ENCODE peak calls at places on chromosomes 2 and 18, in seven cellular contexts. D is SJSA1, G is H1, H is transverse colon, Q is heart right ventricle, O is stomach, K is upper lobe of right lung. C is an unnamed sample. For H3K36me3, the result is how much of the 10 kb centered on the place peaks cover.

GRCh38 chr18:28831908-28832307 is 655.0 kb upstream of the CDH2 start:
- DNase-seq in D (no peak), G (no peak), H (no peak), Q (no peak), O (no peak), K (no peak), C (no peak)

GRCh38 chr2:192124576-192124975 is 70.2 kb downstream of the TMEFF2 start:
- DNase-seq in D (no peak), G (no peak), H (no peak), Q (no peak), O (no peak), K (no peak), C (no peak)

GRCh38 chr2:231707625-231708049 is 688 bp upstream of the PTMA start:
- DNase-seq in D (no peak), G (peak), H (no peak), Q (peak), O (no peak), K (no peak), C (no peak)

GRCh38 chr2:81481994-81482368 is 1177.4 kb upstream of the LRRTM1 start:
- DNase-seq in D (no peak), G (no peak), H (no peak), Q (no peak), O (no peak), K (no peak), C (peak)

GRCh38 chr2:177724398-177725287 is 332.1 kb downstream of the AGPS start:
- DNase-seq in D (peak), G (peak), H (peak), Q (peak), O (peak), K (no peak), C (peak)

GRCh38 chr2:157747695-157748370 is 119.2 kb upstream of the ACVR1C start:
- DNase-seq in D (no peak), G (no peak), H (no peak), Q (no peak), O (no peak), K (no peak), C (peak)

GRCh38 chr2:1010373-1011017 is 59.8 kb downstream of the SNTG2 start:
- DNase-seq in D (no peak), G (no peak), H (no peak), Q (no peak), O (no peak), K (no peak), C (no peak)

GRCh38 chr2:62266433-62267038 is 70.6 kb downstream of the B3GNT2 start:
- DNase-seq in D (no peak), G (peak), H (no peak), Q (no peak), O (no peak), K (no peak), C (no peak)

GRCh38 chr2:236848467-236848866 is 237.2 kb upstream of the COPS8 start:
- DNase-seq in D (no peak), G (no peak), H (no peak), Q (no peak), O (no peak), K (no peak), C (no peak)

GRCh38 chr2:162123806-162124758 is 28.0 kb downstream of the GCG start:
- DNase-seq in D (no peak), G (no peak), H (no peak), Q (no peak), O (no peak), K (no peak), C (no peak)

GRCh38 chr2:126849054-126849453 is 49.6 kb upstream of the TEX51 start:
- DNase-seq in D (no peak), G (no peak), H (no peak), Q (no peak), O (no peak), K (no peak), C (no peak)

GRCh38 chr2:158797963-158798700 is 3.0 kb downstream of the DAPL1 start:
- DNase-seq in D (no peak), G (no peak), H (no peak), Q (no peak), O (no peak), K (no peak), C (no peak)

GRCh38 chr2:217918220-217919024 is 84.4 kb downstream of the TNS1 start:
- DNase-seq in D (peak), G (no peak), H (no peak), Q (no peak), O (no peak), K (no peak), C (no peak)

GRCh38 chr2:12361506-12361905 is 355.2 kb upstream of the TRIB2 start:
- DNase-seq in D (no peak), G (no peak), H (no peak), Q (no peak), O (no peak), K (no peak), C (no peak)

GRCh38 chr2:150143087-150143536 is 344.4 kb downstream of the RND3 start:
- DNase-seq in D (no peak), G (no peak), H (no peak), Q (no peak), O (no peak), K (no peak), C (no peak)

GRCh38 chr2:42178335-42178734 is 9.2 kb downstream of the EML4 start:
- DNase-seq in D (no peak), G (no peak), H (no peak), Q (no peak), O (no peak), K (no peak), C (no peak)

GRCh38 chr2:206250041-206250897 is 24.2 kb upstream of the ZDBF2 start:
- DNase-seq in D (no peak), G (peak), H (no peak), Q (no peak), O (no peak), K (no peak), C (no peak)

GRCh38 chr18:48570313-48570712 is 31.5 kb downstream of the CTIF start:
- DNase-seq in D (no peak), G (no peak), H (no peak), Q (no peak), O (no peak), K (no peak), C (no peak)

GRCh38 chr2:189409647-189410046 is 31.6 kb upstream of the WDR75 start:
- DNase-seq in D (no peak), G (no peak), H (no peak), Q (no peak), O (no peak), K (no peak), C (no peak)

GRCh38 chr18:54440292-54440691 is 82.6 kb downstream of the C18orf54 start:
- DNase-seq in D (no peak), G (no peak), H (no peak), Q (no peak), O (no peak), K (no peak), C (no peak)

GRCh38 chr2:116450990-116451389 is 1363.5 kb upstream of the DDX18 start:
- DNase-seq in D (no peak), G (no peak), H (no peak), Q (no peak), O (no peak), K (no peak), C (no peak)

GRCh38 chr2:217929757-217930707 is 72.8 kb downstream of the TNS1 start:
- DNase-seq in D (no peak), G (no peak), H (peak), Q (no peak), O (no peak), K (no peak), C (peak)

GRCh38 chr2:166393008-166393407 is 17.3 kb upstream of the SCN9A start:
- DNase-seq in D (no peak), G (no peak), H (no peak), Q (no peak), O (no peak), K (no peak), C (no peak)

GRCh38 chr2:20169796-20170467 is 55.0 kb downstream of the SDC1 start:
- DNase-seq in D (no peak), G (no peak), H (no peak), Q (no peak), O (peak), K (peak), C (no peak)

GRCh38 chr2:201250741-201251140 is 9.6 kb upstream of the CASP8 start:
- DNase-seq in D (no peak), G (no peak), H (no peak), Q (no peak), O (no peak), K (no peak), C (no peak)

GRCh38 chr18:57974585-57974984 is 69.4 kb upstream of the NEDD4L start:
- DNase-seq in D (no peak), G (no peak), H (no peak), Q (no peak), O (no peak), K (no peak), C (no peak)

GRCh38 chr2:25246558-25247290 is 78.3 kb upstream of the POMC start:
- DNase-seq in D (no peak), G (no peak), H (no peak), Q (no peak), O (no peak), K (no peak), C (no peak)
- H3K36me3 ChIP-seq in D (under half), G (half or more), H (under half), Q (under half), O (half or more), K (half or more), C (under half)

DNA sequence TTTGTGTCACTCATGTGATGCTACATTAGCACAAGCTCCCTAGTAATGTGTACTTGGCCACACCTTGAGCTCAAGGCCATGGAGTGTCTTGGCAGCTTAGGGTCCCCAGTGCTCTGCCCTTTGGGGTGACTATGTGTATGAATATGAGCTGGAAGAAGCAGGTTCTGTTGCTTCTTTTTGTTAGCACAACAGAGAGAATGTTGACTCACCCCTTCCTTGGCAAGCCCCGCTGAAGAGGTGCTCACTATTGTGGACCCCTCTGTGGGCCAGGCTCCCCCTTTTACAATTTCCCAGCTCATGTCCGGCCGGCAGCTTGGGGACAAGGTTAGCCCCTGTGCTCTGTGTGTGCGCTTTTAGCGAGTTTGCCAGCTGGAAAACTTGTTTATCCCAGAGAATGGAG is 48.1 kb downstream of the DGKD start:
- DNase-seq in D (no peak), G (no peak), H (no peak), Q (no peak), O (peak), K (no peak), C (no peak)
- H3K27ac ChIP-seq in D (no peak), G (no peak), H (peak), Q (no peak), O (peak), K (no peak), C (no peak)

GRCh38 chr2:28906376-28906775 is 11.9 kb downstream of the WDR43 start:
- DNase-seq in D (no peak), G (no peak), H (no peak), Q (no peak), O (no peak), K (no peak), C (no peak)
- H3K36me3 ChIP-seq in D (half or more), G (half or more), H (under half), Q (under half), O (half or more), K (half or more), C (under half)

GRCh38 chr18:70373062-70373519 is 84.2 kb downstream of the SOCS6 start:
- DNase-seq in D (no peak), G (no peak), H (no peak), Q (no peak), O (no peak), K (no peak), C (no peak)
- H3K27ac ChIP-seq in D (peak), G (no peak), H (no peak), Q (no peak), O (no peak), K (no peak), C (no peak)

GRCh38 chr18:76931171-76931570 is 108.8 kb downstream of the ZNF236 start:
- DNase-seq in D (no peak), G (no peak), H (no peak), Q (no peak), O (no peak), K (no peak), C (no peak)

GRCh38 chr18:76932026-76932819 is 109.9 kb downstream of the ZNF236 start:
- DNase-seq in D (no peak), G (no peak), H (no peak), Q (peak), O (no peak), K (no peak), C (peak)

GRCh38 chr18:76923485-76924085 is 101.2 kb downstream of the ZNF236 start:
- DNase-seq in D (no peak), G (peak), H (peak), Q (no peak), O (no peak), K (no peak), C (no peak)

GRCh38 chr18:76928179-76928868 is 106.0 kb downstream of the ZNF236 start:
- DNase-seq in D (no peak), G (no peak), H (no peak), Q (no peak), O (no peak), K (no peak), C (no peak)

GRCh38 chr18:76927216-76927725 is 104.9 kb downstream of the ZNF236 start:
- DNase-seq in D (no peak), G (no peak), H (no peak), Q (no peak), O (no peak), K (no peak), C (no peak)
- H3K36me3 ChIP-seq in D (under half), G (under half), H (under half), Q (under half), O (half or more), K (half or more), C (under half)

DNA sequence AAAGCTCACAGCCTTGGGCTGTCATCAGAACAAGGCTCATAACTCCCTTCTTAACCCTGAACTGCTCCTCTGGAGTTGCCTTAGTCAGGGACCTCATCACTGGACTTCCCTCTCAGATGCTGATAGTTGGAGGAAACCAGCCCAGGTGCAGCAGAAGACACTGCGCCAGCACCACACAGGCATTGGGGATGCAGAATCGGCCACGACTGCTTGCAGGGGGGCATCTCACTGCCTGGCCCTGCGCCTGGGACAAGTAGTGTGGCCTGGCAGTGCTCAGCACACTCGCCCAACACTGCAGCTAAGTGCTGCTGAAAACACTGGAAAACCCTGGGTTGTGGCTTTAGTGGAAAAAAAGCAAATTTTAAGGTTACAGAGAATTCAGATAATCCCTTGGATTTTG is 68.7 kb downstream of the NCK2 start:
- DNase-seq in D (no peak), G (no peak), H (no peak), Q (no peak), O (no peak), K (no peak), C (no peak)
- H3K27ac ChIP-seq in D (no peak), G (no peak), H (no peak), Q (no peak), O (peak), K (no peak), C (no peak)

DNA sequence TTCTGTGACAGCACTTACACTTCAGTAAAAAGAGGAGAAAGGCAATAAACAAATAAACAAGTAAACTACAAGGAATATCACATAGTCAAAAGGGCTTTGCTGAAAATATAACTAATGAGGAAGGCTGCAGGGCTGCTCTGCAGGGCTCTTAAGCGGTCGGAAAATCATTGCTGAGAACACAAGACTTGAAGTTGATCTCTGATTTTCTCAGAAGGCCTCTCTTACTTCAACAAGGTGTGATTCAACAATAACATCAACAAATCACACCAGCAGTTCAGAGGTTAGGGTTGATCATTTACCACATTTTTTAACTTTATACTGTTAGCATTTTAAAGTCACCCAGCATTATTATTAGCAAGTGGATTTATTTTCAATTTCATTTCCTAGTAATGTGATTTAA is 215.6 kb downstream of the ARHGAP15 start:
- DNase-seq in D (no peak), G (no peak), H (no peak), Q (no peak), O (no peak), K (no peak), C (no peak)
- H3K36me3 ChIP-seq in D (under half), G (under half), H (under half), Q (under half), O (under half), K (under half), C (under half)

C was measured in adrenal gland.